ENCODE peak calls at places on chromosome 12, in seven cellular contexts. Z is AG09309; D is CD8-positive, alpha-beta T cell; M is fibroblast of pulmonary artery; N is lower lobe of right lung; G is tibial nerve; J is cardiac muscle cell. L is an unnamed sample.

GRCh38 chr12:129310346-129310745 is 457.1 kb downstream of the GLT1D1 start:
- DNase-seq in Z (no peak), D (no peak), M (no peak), N (no peak), G (no peak), J (no peak), L (no peak)

GRCh38 chr12:120183211-120183631 is 11.3 kb downstream of the GCN1 start:
- DNase-seq in Z (no peak), D (no peak), M (peak; percentile 24), N (no peak), G (no peak), J (no peak), L (no peak)

GRCh38 chr12:1629338-1630080 is 478 bp downstream of the WNT5B start:
- DNase-seq in Z (no peak), D (no peak), M (no peak), N (no peak), G (no peak), J (peak; percentile 38), L (peak; percentile 44)

GRCh38 chr12:22321620-22322019 is 12.9 kb downstream of the ST8SIA1 start:
- DNase-seq in Z (no peak), D (no peak), M (peak; percentile 29), N (peak; percentile 53), G (no peak), J (peak; percentile 17), L (no peak)

GRCh38 chr12:124411953-124412645 is 117.2 kb downstream of the RFLNA start:
- DNase-seq in Z (no peak), D (no peak), M (no peak), N (no peak), G (no peak), J (no peak), L (no peak)

GRCh38 chr12:77645966-77646598 is 184.6 kb upstream of the NAV3 start:
- DNase-seq in Z (no peak), D (no peak), M (no peak), N (no peak), G (no peak), J (no peak), L (no peak)

GRCh38 chr12:49496417-49497360 is 42.1 kb upstream of the KCNH3 start:
- DNase-seq in Z (no peak), D (no peak), M (no peak), N (no peak), G (no peak), J (no peak), L (no peak)

GRCh38 chr12:42638011-42638410 is 48.5 kb upstream of the PRICKLE1 start:
- DNase-seq in Z (no peak), D (no peak), M (no peak), N (no peak), G (no peak), J (no peak), L (no peak)

GRCh38 chr12:64039285-64039871 is 182.7 kb downstream of the KICS2 start:
- DNase-seq in Z (no peak), D (no peak), M (peak; percentile 49), N (no peak), G (no peak), J (peak; percentile 4), L (no peak)

GRCh38 chr12:124868252-124868965 is 4.7 kb upstream of the SCARB1 start:
- DNase-seq in Z (no peak), D (no peak), M (no peak), N (no peak), G (no peak), J (no peak), L (no peak)

DNA sequence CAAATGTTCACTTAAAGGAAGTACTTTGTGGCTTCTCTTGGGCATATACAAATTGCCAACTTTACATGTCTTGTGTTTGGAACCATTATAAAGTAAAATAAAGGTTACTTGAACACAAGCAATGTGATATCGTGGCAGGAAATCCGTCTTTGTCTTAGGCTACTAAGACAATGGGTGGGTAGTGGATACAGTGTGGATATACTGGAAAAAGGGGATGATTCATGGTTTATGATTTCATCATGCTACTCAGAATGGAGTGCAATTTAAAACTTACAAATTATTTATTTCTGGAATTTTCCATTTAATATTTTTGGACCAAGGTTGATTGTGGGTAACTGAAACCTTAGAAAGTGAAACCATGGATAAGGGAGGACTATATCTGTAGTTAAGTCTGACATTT is 48.4 kb downstream of the MYRFL start:
- DNase-seq in Z (no peak), D (no peak), M (peak; percentile 90), N (no peak), G (no peak), J (no peak), L (no peak)
- H3K4me3 ChIP-seq in Z (no peak overlapping the region), D (no peak overlapping the region), M (no peak overlapping the region), N (no peak overlapping the region), G (no peak overlapping the region), J (no peak overlapping the region), L (no peak overlapping the region)

DNA sequence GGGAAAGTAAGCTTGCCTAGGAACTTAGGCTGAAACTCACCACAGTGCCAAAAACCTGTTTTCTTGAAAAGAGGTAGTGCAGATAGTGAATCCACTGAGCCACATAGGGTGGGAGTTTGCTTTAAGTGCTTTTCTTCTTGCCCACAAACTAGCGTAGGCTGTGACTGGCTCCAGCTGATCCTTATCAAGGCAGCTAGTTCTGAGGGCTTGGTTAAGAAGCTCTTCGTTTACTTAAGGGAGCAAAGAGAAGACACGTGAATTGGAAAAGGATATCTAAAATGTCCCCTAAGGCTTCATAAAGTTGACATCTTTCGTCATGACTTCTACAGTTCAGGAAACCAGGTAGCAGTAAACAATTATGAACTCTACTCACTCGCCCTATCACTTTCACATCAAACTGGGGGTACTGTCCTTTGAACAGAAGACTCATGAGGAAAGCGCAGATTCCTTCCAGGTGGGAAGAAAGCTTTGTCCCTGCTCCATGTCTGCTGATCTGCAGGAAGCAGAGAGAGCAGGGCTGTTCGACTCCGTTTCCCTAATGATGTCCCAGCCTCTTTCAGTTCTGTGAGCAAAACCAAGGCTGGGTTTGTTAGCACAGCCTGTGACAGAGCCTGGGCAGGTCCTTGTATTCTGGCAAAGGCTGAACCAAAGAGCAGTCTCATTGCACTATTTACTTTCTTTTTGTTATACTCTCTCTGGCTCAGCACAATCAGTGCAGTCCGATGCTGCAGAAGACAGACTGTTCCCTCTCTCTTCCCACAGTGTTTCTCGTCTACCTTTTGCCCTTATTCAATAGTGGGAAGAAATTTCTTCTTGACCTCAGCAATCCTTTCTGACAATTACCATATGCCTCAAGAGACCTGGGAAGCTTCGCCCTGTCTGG is 93.5 kb upstream of the ETV6 start:
- DNase-seq in Z (no peak), D (no peak), M (no peak), N (no peak), G (no peak), J (no peak), L (no peak)
- H3K4me3 ChIP-seq in Z (no peak overlapping the region), D (peak overlapping the region; percentile 4), M (no peak overlapping the region), N (peak overlapping the region; percentile 30), G (no peak overlapping the region), J (no peak overlapping the region), L (peak overlapping the region; percentile 36)

DNA sequence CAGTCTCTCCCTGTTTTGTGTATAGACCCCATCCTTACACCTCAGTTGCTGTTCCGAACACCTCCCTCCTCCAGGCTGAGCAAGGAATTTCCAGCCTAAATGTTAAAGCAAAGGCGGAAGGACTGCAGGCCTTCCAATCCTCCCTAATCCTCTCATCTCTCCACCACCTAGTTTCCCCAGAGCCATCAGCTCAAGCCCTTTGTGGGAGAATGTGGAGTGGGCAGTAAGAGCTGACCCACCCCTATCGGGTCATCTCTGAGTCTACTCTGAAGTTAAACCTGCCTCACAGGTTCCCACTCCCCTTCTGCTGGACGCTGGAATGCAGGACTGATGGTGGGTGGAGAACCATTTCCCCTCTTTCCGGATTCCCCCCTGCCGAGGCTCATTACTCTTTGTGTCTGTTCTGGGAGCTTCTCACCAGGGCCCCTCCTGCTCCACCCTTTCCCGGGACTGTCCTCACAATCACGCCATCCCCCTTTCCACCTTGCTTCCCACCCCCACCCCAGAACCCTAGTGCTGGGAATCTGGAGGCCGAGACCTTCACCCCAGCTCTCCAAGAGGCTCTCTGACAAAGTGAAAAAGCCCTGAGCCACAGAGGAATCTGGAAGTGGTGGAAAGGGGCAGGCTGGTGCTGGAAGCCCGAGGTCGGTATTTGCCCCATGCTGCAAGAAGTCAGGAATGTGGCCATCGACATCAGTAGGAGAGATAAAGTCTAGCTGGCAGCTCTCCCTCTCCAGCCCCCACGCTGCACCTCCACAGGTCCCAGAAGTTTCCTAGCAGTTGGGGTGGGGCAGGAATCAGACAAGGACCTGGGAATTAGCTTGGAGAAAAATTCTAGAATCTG is 3.3 kb upstream of the KRT18 start:
- DNase-seq in Z (no peak), D (no peak), M (peak; percentile 84), N (peak; percentile 67), G (no peak), J (peak; percentile 86), L (no peak)
- H3K4me3 ChIP-seq in Z (no peak overlapping the region), D (no peak overlapping the region), M (peak overlapping the region; percentile 19), N (no peak overlapping the region), G (no peak overlapping the region), J (no peak overlapping the region), L (no peak overlapping the region)

GRCh38 chr12:116384175-116384574 is 106.7 kb upstream of the MED13L start:
- DNase-seq in Z (no peak), D (no peak), M (no peak), N (no peak), G (no peak), J (no peak), L (no peak)
- H3K4me3 ChIP-seq in Z (no peak overlapping the region), D (no peak overlapping the region), M (no peak overlapping the region), N (no peak overlapping the region), G (no peak overlapping the region), J (no peak overlapping the region), L (no peak overlapping the region)

DNA sequence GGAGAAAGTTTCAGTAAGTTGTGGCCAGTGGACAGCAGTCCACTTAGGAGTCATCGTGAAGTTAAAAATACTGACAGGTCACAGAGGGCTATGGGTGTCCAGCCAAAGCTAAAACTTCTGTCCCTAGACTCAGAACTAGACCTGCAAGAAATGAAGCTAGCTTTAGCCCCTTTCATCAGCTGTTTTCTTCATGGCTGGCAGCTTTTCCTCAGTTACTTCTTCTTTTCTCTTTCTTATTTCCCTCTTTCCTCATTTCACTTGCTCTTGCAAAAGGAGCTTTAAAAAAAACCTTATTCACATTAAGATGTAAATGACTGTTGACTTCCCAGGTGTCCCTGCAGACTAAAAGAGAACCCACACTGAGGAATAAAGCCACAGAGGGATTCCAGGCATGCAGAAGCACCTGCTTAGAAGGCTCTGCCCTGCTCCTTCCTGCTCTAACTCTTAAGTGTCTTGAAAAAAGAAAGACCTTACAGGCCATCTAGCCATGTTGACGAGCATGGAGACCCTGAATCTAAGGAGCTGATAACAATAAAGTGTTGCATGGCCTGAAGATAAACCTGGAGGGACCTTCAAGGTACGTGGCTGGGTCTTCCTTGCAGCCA is 69.7 kb upstream of the CCND2 start:
- DNase-seq in Z (no peak), D (no peak), M (no peak), N (no peak), G (no peak), J (no peak), L (no peak)
- H3K4me3 ChIP-seq in Z (no peak overlapping the region), D (no peak overlapping the region), M (no peak overlapping the region), N (no peak overlapping the region), G (no peak overlapping the region), J (no peak overlapping the region), L (no peak overlapping the region)

GRCh38 chr12:57090456-57090855 is 1.5 kb downstream of the NAB2 start:
- DNase-seq in Z (no peak), D (no peak), M (no peak), N (no peak), G (no peak), J (no peak), L (no peak)
- H3K4me3 ChIP-seq in Z (peak overlapping the region; percentile 86), D (no peak overlapping the region), M (peak overlapping the region; percentile 94), N (peak overlapping the region; percentile 94), G (peak overlapping the region; percentile 92), J (peak overlapping the region; percentile 52), L (peak overlapping the region; percentile 89)

GRCh38 chr12:132153501-132154340 is 9.5 kb downstream of the NOC4L start:
- DNase-seq in Z (peak; percentile 23), D (peak; percentile 47), M (peak; percentile 79), N (peak; percentile 74), G (peak; percentile 31), J (peak; percentile 87), L (peak; percentile 63)
- H3K4me3 ChIP-seq in Z (no peak overlapping the region), D (no peak overlapping the region), M (no peak overlapping the region), N (peak overlapping the region; percentile 33), G (peak overlapping the region; percentile 7), J (no peak overlapping the region), L (no peak overlapping the region)